ENCODE peak calls at places on chromosome 19, in seven cellular contexts. S, B, H, F, L, N and R are unnamed samples.

GRCh38 chr19:38666662-38667448 is 19.4 kb downstream of the ACTN4 start:
- DNase-seq in S (peak), B (no peak), H (no peak), F (no peak), L (no peak), N (peak), R (no peak)

GRCh38 chr19:49339364-49340068 is 4.3 kb downstream of the CD37 start:
- DNase-seq in S (peak), B (peak), H (peak), F (no peak), L (no peak), N (peak), R (peak)

GRCh38 chr19:56080669-56081401 is 40.3 kb downstream of the ZNF787 start:
- DNase-seq in S (peak), B (peak), H (no peak), F (peak), L (peak), N (peak), R (peak)

GRCh38 chr19:13794388-13794751 is 873 bp upstream of the ZSWIM4 start:
- DNase-seq in S (no peak), B (peak), H (peak), F (no peak), L (peak), N (peak), R (peak)

GRCh38 chr19:23002690-23003422 is at the start of gene ZNF728:
- DNase-seq in S (no peak), B (peak), H (peak), F (no peak), L (no peak), N (no peak), R (no peak)

GRCh38 chr19:28169168-28169862 is 1043.6 kb downstream of the UQCRFS1 start:
- DNase-seq in S (no peak), B (no peak), H (no peak), F (no peak), L (no peak), N (no peak), R (no peak)

GRCh38 chr19:7497292-7497691 is 8.5 kb upstream of the PEX11G start:
- DNase-seq in S (peak), B (no peak), H (no peak), F (no peak), L (no peak), N (no peak), R (no peak)

GRCh38 chr19:632228-633067 is 889 bp downstream of the POLRMT start:
- DNase-seq in S (peak), B (no peak), H (no peak), F (no peak), L (no peak), N (peak), R (no peak)

GRCh38 chr19:47542030-47542475 is 27.2 kb upstream of the NAPA start:
- DNase-seq in S (no peak), B (no peak), H (no peak), F (no peak), L (peak), N (peak), R (no peak)

GRCh38 chr19:49395581-49396407 is 7.7 kb downstream of the KASH5 start:
- DNase-seq in S (no peak), B (peak), H (no peak), F (no peak), L (no peak), N (no peak), R (no peak)

GRCh38 chr19:15195381-15195964 is 5.3 kb downstream of the NOTCH3 start:
- DNase-seq in S (peak), B (peak), H (peak), F (no peak), L (peak), N (peak), R (no peak)

GRCh38 chr19:11196406-11197287 is 698 bp downstream of the KANK2 start:
- DNase-seq in S (peak), B (no peak), H (no peak), F (no peak), L (no peak), N (peak), R (no peak)

GRCh38 chr19:19335408-19336158 is 15.0 kb downstream of the MAU2 start:
- DNase-seq in S (no peak), B (no peak), H (no peak), F (no peak), L (no peak), N (no peak), R (no peak)

GRCh38 chr19:10192922-10193321 is 1.8 kb downstream of the DNMT1 start:
- DNase-seq in S (no peak), B (no peak), H (no peak), F (no peak), L (no peak), N (no peak), R (no peak)

GRCh38 chr19:40410030-40410389 is 3.2 kb downstream of the PRX start:
- DNase-seq in S (no peak), B (no peak), H (no peak), F (no peak), L (no peak), N (no peak), R (no peak)

GRCh38 chr19:38683393-38684077 is 36.1 kb downstream of the ACTN4 start:
- DNase-seq in S (no peak), B (peak), H (no peak), F (peak), L (no peak), N (peak), R (no peak)

GRCh38 chr19:8085606-8086464 is 33.3 kb downstream of the CCL25 start:
- DNase-seq in S (no peak), B (no peak), H (no peak), F (no peak), L (no peak), N (no peak), R (no peak)

GRCh38 chr19:16076958-16077611 is 790 bp downstream of the TPM4 start:
- DNase-seq in S (peak), B (peak), H (no peak), F (no peak), L (no peak), N (no peak), R (no peak)

GRCh38 chr19:10568444-10568825 is 344 bp downstream of the CDKN2D start:
- DNase-seq in S (no peak), B (no peak), H (no peak), F (no peak), L (no peak), N (no peak), R (no peak)

GRCh38 chr19:15534957-15535864 is 26.9 kb downstream of the CYP4F22 start:
- DNase-seq in S (no peak), B (no peak), H (no peak), F (no peak), L (no peak), N (no peak), R (no peak)

GRCh38 chr19:29612801-29613595 is 6.9 kb downstream of the POP4 start:
- DNase-seq in S (no peak), B (no peak), H (no peak), F (no peak), L (no peak), N (no peak), R (no peak)

GRCh38 chr19:13610042-13610691 is 103.9 kb upstream of the CACNA1A start:
- DNase-seq in S (no peak), B (no peak), H (no peak), F (no peak), L (no peak), N (no peak), R (no peak)

GRCh38 chr19:12695514-12695913 is 917 bp downstream of the FBXW9 start:
- DNase-seq in S (no peak), B (no peak), H (no peak), F (no peak), L (no peak), N (no peak), R (no peak)

GRCh38 chr19:34844254-34844653 is 71.2 kb upstream of the ZNF599 start:
- DNase-seq in S (no peak), B (no peak), H (no peak), F (peak), L (no peak), N (no peak), R (no peak)

GRCh38 chr19:48509467-48510194 is 2.0 kb downstream of the LMTK3 start:
- DNase-seq in S (no peak), B (no peak), H (no peak), F (no peak), L (no peak), N (no peak), R (no peak)

GRCh38 chr19:29268721-29269483 is 56.0 kb upstream of the UQCRFS1 start:
- DNase-seq in S (no peak), B (no peak), H (no peak), F (peak), L (no peak), N (no peak), R (no peak)

GRCh38 chr19:8334458-8335342 is 8.4 kb downstream of the KANK3 start:
- DNase-seq in S (peak), B (peak), H (no peak), F (no peak), L (no peak), N (peak), R (no peak)

GRCh38 chr19:40705362-40705651 is 11.4 kb downstream of the COQ8B start:
- DNase-seq in S (no peak), B (no peak), H (no peak), F (no peak), L (no peak), N (no peak), R (no peak)

GRCh38 chr19:2049741-2050348 is 1.2 kb downstream of the MKNK2 start:
- DNase-seq in S (peak), B (peak), H (no peak), F (no peak), L (no peak), N (peak), R (no peak)

GRCh38 chr19:41219924-41220567 is 1.0 kb downstream of the AXL start:
- DNase-seq in S (no peak), B (no peak), H (peak), F (no peak), L (no peak), N (peak), R (no peak)

GRCh38 chr19:30684613-30685012 is 312.4 kb downstream of the ZNF536 start:
- DNase-seq in S (no peak), B (no peak), H (no peak), F (no peak), L (no peak), N (no peak), R (no peak)

GRCh38 chr19:1275976-1276619 is 768 bp downstream of the FAM174C start:
- DNase-seq in S (no peak), B (no peak), H (no peak), F (no peak), L (no peak), N (no peak), R (no peak)

GRCh38 chr19:7595466-7596133 is at the start of gene CAMSAP3:
- DNase-seq in S (peak), B (no peak), H (no peak), F (no peak), L (no peak), N (no peak), R (peak)

GRCh38 chr19:9865732-9866627 is 30.9 kb downstream of the PIN1 start:
- DNase-seq in S (no peak), B (no peak), H (no peak), F (no peak), L (no peak), N (no peak), R (no peak)

GRCh38 chr19:48966541-48967345 is 1.6 kb downstream of the FTL start:
- DNase-seq in S (no peak), B (no peak), H (no peak), F (no peak), L (no peak), N (no peak), R (no peak)

GRCh38 chr19:48970923-48971395 is 5.8 kb downstream of the FTL start:
- DNase-seq in S (peak), B (peak), H (no peak), F (peak), L (no peak), N (peak), R (no peak)

GRCh38 chr19:6753178-6754031 is 13.8 kb downstream of the SH2D3A start:
- DNase-seq in S (peak), B (peak), H (no peak), F (peak), L (no peak), N (peak), R (no peak)

GRCh38 chr19:21264416-21264815 is 64.8 kb downstream of the ZNF708 start:
- DNase-seq in S (no peak), B (no peak), H (no peak), F (no peak), L (no peak), N (no peak), R (no peak)

GRCh38 chr19:10644351-10645007 is 9.7 kb upstream of the ILF3 start:
- DNase-seq in S (peak), B (peak), H (peak), F (peak), L (peak), N (peak), R (peak)

DNA sequence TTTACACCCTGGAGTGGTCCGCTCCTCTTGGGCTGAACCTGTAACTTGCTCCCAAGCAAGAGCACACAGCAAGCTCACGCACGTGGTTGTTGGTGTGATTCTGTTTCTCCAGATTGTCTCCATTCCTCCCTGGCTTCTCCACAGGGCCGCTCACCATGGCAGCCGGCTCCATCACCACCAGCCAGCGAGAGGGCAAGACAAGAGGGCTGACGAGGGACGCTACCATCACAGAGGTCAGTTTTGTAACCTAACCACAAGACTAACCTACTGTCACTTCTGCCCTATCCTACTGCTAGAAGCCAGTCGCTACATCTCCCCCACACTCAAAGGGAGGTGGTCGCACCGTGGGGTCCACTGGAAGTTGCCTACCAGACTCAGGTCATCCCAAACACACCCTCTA is 4.6 kb upstream of the GP6 start:
- DNase-seq in S (no peak), B (no peak), H (no peak), F (no peak), L (no peak), N (no peak), R (no peak)
- TF ChIP-seq CTCF in S (no peak), B (no peak), H (no peak), F (no peak), L (no peak), N (no peak), R (no peak)

DNA sequence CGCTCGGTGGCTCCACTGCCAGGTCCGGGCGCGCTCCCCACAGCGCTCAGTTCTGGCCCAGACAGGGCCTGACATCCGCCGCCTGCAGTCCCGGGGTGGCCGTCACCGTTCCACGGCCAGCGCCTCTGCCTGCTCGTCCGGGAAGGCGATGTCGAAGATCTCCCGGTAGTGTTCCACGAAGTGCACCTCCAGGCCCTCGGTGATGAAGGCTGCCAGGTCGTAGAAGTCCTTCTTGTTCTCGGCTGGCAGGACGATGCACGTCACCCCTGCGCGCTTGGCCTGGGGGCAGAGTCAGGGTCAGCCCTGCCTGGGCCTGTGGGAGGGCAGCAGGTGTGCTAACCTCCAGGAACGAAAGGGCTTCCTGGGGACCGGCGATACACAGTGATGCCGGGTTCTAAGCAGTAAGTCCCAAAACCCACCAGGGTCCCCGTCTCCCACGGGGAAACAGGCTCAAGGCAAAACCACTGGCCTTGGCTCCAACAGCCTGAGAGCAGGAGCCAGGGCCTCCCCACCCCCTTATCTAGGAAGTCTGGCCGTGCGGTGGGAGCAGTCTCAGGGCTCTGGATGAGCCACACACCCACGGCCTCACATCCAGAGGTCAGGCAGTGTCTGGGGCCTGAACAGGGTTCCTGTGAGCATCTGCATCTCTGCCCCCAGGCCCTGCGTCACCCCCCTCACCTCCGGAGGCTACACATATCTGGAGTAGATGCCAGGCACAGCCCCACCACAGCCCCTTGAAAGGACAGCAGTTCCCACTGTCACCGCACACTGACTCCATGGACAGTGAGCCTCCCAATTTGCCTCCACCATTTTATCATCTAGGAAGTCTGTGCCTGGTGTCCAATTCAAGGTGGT is 2.1 kb downstream of the RPL36 start:
- DNase-seq in S (no peak), B (no peak), H (no peak), F (peak), L (no peak), N (peak), R (no peak)
- TF ChIP-seq CTCF in S (no peak), B (no peak), H (no peak), F (no peak), L (no peak), N (no peak), R (no peak)

GRCh38 chr19:45883586-45883880 is 2.4 kb downstream of the IRF2BP1 start:
- DNase-seq in S (no peak), B (no peak), H (no peak), F (no peak), L (no peak), N (no peak), R (no peak)
- TF ChIP-seq CTCF in S (no peak), B (no peak), H (no peak), F (peak), L (no peak), N (no peak), R (no peak)

DNA sequence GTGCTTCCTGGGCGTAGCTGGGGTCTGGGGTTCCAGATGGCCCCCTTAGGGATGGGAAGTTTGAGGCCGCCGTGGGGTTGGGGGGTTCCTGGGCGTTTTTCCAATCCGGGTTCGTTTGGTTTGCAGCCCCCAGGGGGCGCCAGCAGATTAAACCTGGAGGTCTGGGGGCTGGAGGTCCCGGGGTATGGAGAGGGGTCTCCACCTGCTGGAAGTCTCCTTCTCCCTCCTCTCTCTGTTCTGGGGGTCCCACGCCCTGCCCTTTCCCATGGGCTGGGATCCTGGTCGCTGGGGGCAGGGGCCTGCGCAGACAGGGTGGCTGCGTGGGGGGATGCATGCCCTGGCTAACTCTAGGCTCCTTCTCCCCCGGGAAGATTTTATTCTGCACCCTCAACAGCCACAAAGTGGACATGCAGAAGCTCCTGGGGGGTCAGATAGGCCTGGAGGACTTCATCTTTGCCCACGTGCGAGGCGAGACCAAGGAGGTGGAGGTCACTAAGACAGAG is 897 bp downstream of the GIPC3 start:
- DNase-seq in S (peak), B (no peak), H (no peak), F (no peak), L (no peak), N (no peak), R (no peak)
- TF ChIP-seq CTCF in S (peak), B (peak), H (peak), F (peak), L (peak), N (peak), R (peak)

GRCh38 chr19:51417807-51418152 is 338 bp upstream of the SIGLEC10 start:
- DNase-seq in S (no peak), B (no peak), H (no peak), F (no peak), L (no peak), N (no peak), R (no peak)

GRCh38 chr19:51421229-51422052 is 4.0 kb upstream of the SIGLEC10 start:
- DNase-seq in S (no peak), B (no peak), H (no peak), F (no peak), L (no peak), N (no peak), R (no peak)

GRCh38 chr19:51417107-51417806 is at the start of gene SIGLEC10:
- DNase-seq in S (no peak), B (peak), H (no peak), F (no peak), L (no peak), N (no peak), R (no peak)

GRCh38 chr19:51422053-51422448 is 4.6 kb upstream of the SIGLEC10 start:
- DNase-seq in S (peak), B (peak), H (no peak), F (peak), L (no peak), N (peak), R (peak)

GRCh38 chr19:51418707-51419106 is 1.3 kb upstream of the SIGLEC10 start:
- DNase-seq in S (no peak), B (no peak), H (no peak), F (no peak), L (no peak), N (no peak), R (no peak)
- TF ChIP-seq CTCF in S (no peak), B (no peak), H (no peak), F (no peak), L (no peak), N (no peak), R (no peak)

GRCh38 chr19:57583104-57583520 is 833 bp upstream of the ZIK1 start:
- DNase-seq in S (no peak), B (no peak), H (no peak), F (no peak), L (no peak), N (no peak), R (no peak)

GRCh38 chr19:57578487-57579205 is at the start of gene ZNF416:
- DNase-seq in S (peak), B (peak), H (peak), F (peak), L (peak), N (peak), R (peak)

GRCh38 chr19:57587529-57587928 is 3.6 kb downstream of the ZIK1 start:
- DNase-seq in S (no peak), B (no peak), H (no peak), F (no peak), L (peak), N (peak), R (no peak)

GRCh38 chr19:57583521-57584416 is at the start of gene ZIK1:
- DNase-seq in S (peak), B (peak), H (peak), F (peak), L (peak), N (peak), R (peak)
- TF ChIP-seq CTCF in S (no peak), B (no peak), H (no peak), F (peak), L (peak), N (no peak), R (no peak)